ENCODE peak calls at places on chromosomes 13 and 19, in five cellular contexts. W is WTC11, U is bronchial epithelial cell, V is astrocyte of the spinal cord, K is fibroblast of villous mesenchyme. J is an unnamed sample.

GRCh38 chr19:15532779-15533521 is 24.6 kb downstream of the CYP4F22 start:
- DNase-seq in K (peak; percentile 23), V (no peak), W (no peak), U (peak; percentile 12), J (no peak)

GRCh38 chr19:8240274-8241229 is 31.4 kb downstream of the CERS4 start:
- DNase-seq in V (peak; percentile 91), U (peak; percentile 40), W (peak; percentile 76), K (peak; percentile 94), J (peak; percentile 82)

GRCh38 chr19:2475018-2475701 is 767 bp upstream of the GADD45B start:
- DNase-seq in U (no peak), V (peak; percentile 73), K (peak; percentile 57), W (peak; percentile 55), J (peak; percentile 54)

GRCh38 chr19:46617566-46618079 is 7.3 kb downstream of the PTGIR start:
- DNase-seq in U (no peak), W (no peak), V (no peak), K (no peak), J (no peak)

GRCh38 chr13:47168086-47168485 is 271.2 kb upstream of the HTR2A start:
- DNase-seq in V (peak; percentile 81), K (peak; percentile 80), U (peak; percentile 83), W (no peak), J (peak; percentile 33)

GRCh38 chr13:35723820-35724219 is 247.3 kb upstream of the MAB21L1 start:
- DNase-seq in W (no peak), V (no peak), U (no peak), K (peak; percentile 57), J (peak; percentile 57)

GRCh38 chr19:50204811-50205675 is 1.6 kb downstream of the MYH14 start:
- DNase-seq in V (no peak), U (no peak), W (peak; percentile 96), K (no peak), J (no peak)

GRCh38 chr13:75404721-75405120 is 77.2 kb downstream of the TBC1D4 start:
- DNase-seq in V (no peak), W (no peak), K (no peak), U (no peak), J (no peak)

GRCh38 chr19:8459520-8460260 is 14.9 kb downstream of the HNRNPM start:
- DNase-seq in V (peak; percentile 72), U (peak; percentile 55), K (peak; percentile 83), W (no peak), J (peak; percentile 74)

GRCh38 chr19:19538767-19539166 is 702 bp downstream of the CILP2 start:
- DNase-seq in V (no peak), U (no peak), K (no peak), W (peak; percentile 22), J (no peak)

GRCh38 chr13:31067416-31068118 is 94.1 kb downstream of the HSPH1 start:
- DNase-seq in V (peak; percentile 64), W (no peak), U (peak; percentile 93), K (peak; percentile 30), J (peak; percentile 62)

GRCh38 chr19:56314018-56314583 is 538 bp downstream of the ZSCAN5A start:
- DNase-seq in K (no peak), U (no peak), W (peak; percentile 45), V (no peak), J (peak; percentile 10)

GRCh38 chr13:97659602-97660001 is 225.6 kb downstream of the RAP2A start:
- DNase-seq in V (peak; percentile 13), K (peak; percentile 33), W (peak; percentile 32), U (no peak), J (no peak)

GRCh38 chr19:49468746-49469447 is 5.1 kb upstream of the FLT3LG start:
- DNase-seq in W (peak; percentile 85), V (peak; percentile 46), U (peak; percentile 66), K (peak; percentile 84), J (no peak)

GRCh38 chr13:21945195-21945594 is 274.3 kb downstream of the FGF9 start:
- DNase-seq in V (no peak), W (no peak), U (no peak), K (no peak), J (no peak)

GRCh38 chr19:8305798-8306197 is 2.4 kb downstream of the CD320 start:
- DNase-seq in V (no peak), U (no peak), K (no peak), W (peak; percentile 5), J (peak; percentile 0)

GRCh38 chr13:51704399-51705306 is 99.3 kb downstream of the DHRS12 start:
- DNase-seq in U (no peak), V (no peak), W (no peak), K (no peak), J (no peak)

GRCh38 chr19:10782795-10783194 is 53.2 kb downstream of the TMED1 start:
- DNase-seq in K (no peak), U (no peak), W (no peak), V (no peak), J (no peak)

GRCh38 chr13:73519720-73520119 is 460.9 kb downstream of the KLF5 start:
- DNase-seq in U (no peak), K (no peak), V (peak; percentile 1), W (no peak), J (no peak)

GRCh38 chr13:24668511-24668910 is 11.7 kb upstream of the ATP12A start:
- DNase-seq in W (no peak), U (no peak), V (no peak), K (no peak), J (no peak)

GRCh38 chr19:35373492-35373891 is 2.6 kb downstream of the GPR42 start:
- DNase-seq in U (no peak), W (no peak), V (no peak), K (no peak), J (no peak)

GRCh38 chr13:43157796-43158195 is 134.4 kb downstream of the DNAJC15 start:
- DNase-seq in U (no peak), W (no peak), K (no peak), V (no peak), J (peak; percentile 52)

GRCh38 chr19:55670280-55671053 is 4.6 kb upstream of the EPN1 start:
- DNase-seq in K (no peak), V (no peak), W (peak; percentile 31), U (no peak), J (no peak)

GRCh38 chr13:31043891-31044657 is 111.6 kb downstream of the TEX26 start:
- DNase-seq in U (peak; percentile 68), W (peak; percentile 86), V (peak; percentile 84), K (peak; percentile 83), J (peak; percentile 66)

GRCh38 chr13:24233351-24233901 is 72.9 kb downstream of the SPATA13 start:
- DNase-seq in U (no peak), K (peak; percentile 64), W (peak; percentile 31), V (peak; percentile 80), J (peak; percentile 24)

GRCh38 chr13:22211876-22212275 is 541.0 kb downstream of the FGF9 start:
- DNase-seq in W (no peak), U (no peak), V (no peak), K (no peak), J (no peak)

DNA sequence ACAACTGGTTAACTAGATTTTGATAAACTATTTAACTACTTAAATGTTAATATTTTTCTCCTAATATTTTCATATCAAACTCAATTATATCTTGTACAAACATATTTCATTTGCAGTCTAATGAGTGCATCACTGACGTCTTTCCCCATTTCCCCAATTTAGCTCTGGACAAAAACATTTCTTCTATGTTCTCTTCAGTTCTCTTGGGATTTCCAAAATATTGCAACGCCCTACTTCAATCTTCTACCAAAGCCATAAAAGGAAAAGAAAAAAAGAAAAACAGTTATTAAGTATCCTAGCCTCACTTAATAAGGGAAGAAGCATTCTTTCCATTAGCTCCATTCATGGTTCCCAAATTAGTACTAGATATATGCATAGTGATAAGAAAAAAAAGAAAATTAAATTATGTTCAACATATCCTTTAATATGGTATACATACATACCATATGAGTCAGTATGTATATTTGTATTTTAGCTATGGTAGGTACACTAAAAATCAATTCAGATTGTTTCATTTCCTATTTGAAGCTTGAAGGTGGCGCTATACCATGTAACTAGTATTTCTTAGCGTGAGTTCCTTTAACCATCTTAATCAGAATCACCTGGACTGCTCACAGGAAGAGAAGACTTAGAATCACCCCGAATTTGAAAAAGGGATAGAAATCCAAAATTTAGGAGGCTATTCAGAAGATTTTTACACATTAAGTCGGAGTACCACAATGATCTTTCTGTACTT is 9.9 kb downstream of the FBXL3 start:
- DNase-seq in V (no peak), K (no peak), U (no peak), W (no peak), J (no peak)
- TF ChIP-seq CTCF in V (no peak), K (no peak), U (no peak), W (no peak), J (peak; percentile 41)

GRCh38 chr13:113183450-113184129 is 24.9 kb downstream of the PCID2 start:
- DNase-seq in K (no peak), W (no peak), V (peak; percentile 26), U (no peak), J (no peak)
- TF ChIP-seq CTCF in K (no peak), W (no peak), V (no peak), U (no peak), J (no peak)

GRCh38 chr13:40074338-40074737 is 418.9 kb downstream of the COG6 start:
- DNase-seq in V (no peak), K (peak; percentile 36), W (no peak), U (no peak), J (no peak)

GRCh38 chr13:40072663-40073120 is 417.2 kb downstream of the COG6 start:
- DNase-seq in V (no peak), W (no peak), U (no peak), K (no peak), J (no peak)

GRCh38 chr13:40070357-40070756 is 414.9 kb downstream of the COG6 start:
- DNase-seq in U (no peak), V (no peak), W (no peak), K (no peak), J (no peak)

GRCh38 chr13:40064723-40065122 is 409.3 kb downstream of the COG6 start:
- DNase-seq in W (no peak), K (peak; percentile 90), U (peak; percentile 82), V (peak; percentile 66), J (peak; percentile 41)

DNA sequence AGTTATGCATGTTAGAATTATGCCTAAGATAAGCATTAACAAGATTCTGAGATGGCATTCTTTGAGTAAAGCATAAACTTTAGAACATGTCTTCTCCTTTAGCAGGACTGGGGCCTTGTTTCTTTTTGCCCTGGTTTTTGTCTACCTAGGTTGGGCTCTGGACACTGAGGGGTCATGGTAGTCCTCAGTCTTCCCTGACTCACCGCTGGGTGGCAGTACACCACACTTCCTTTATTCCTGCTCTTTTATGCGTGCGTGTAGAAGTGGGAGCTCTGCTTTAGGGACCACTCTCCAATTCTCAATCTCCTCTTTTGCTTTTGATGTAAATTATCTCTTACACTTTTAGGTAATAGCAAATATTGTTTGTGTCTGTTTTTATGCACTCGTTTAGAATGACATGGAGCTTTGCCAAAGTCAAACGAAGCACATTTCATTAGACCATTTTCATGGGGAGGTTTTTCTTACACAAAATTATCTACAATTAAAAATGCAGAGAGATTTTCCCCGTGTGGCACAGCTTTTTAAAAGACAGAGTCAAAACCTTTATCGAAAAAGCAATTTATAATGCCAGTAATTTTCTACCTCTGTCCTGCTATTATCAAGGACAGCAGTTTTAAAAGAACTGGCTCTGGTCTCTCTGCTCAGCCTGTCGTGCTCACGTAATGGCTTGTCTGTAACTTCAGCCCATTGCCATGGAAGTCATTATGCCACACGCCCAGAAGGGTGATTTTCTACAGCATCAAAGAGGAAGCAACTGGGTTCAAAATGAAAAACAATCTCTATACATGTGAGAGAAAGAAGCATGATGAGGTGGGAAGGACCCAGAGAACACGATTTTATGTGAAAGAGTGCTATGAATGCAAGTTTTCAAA is 413.9 kb downstream of the COG6 start:
- DNase-seq in W (peak; percentile 78), U (peak; percentile 61), V (peak; percentile 63), K (peak; percentile 80), J (peak; percentile 33)
- TF ChIP-seq CTCF in W (peak; percentile 76), U (peak; percentile 86), V (peak; percentile 85), K (peak; percentile 84), J (peak; percentile 85)

GRCh38 chr19:57803594-57804325 is 11.0 kb downstream of the ZNF552 start:
- DNase-seq in W (peak; percentile 69), V (peak; percentile 93), U (peak; percentile 62), K (peak; percentile 84), J (peak; percentile 86)
- TF ChIP-seq CTCF in W (no peak), V (no peak), U (no peak), K (no peak), J (no peak)

GRCh38 chr19:4570916-4571304 is 11.4 kb upstream of the SEMA6B start:
- DNase-seq in V (no peak), W (no peak), U (no peak), K (no peak), J (no peak)
- TF ChIP-seq CTCF in V (no peak), W (no peak), U (no peak), K (no peak), J (no peak)